ENCODE peak calls at places on chromosomes 16 and 17, in five cellular contexts. K is CD4-positive, alpha-beta T cell; V is gastrocnemius medialis; J is HFFc6; C is lower lobe of right lung. H is an unnamed sample.

GRCh38 chr17:83015511-83015910 is 63.9 kb upstream of the METRNL start:
- DNase-seq in K (no peak), V (no peak), J (no peak), C (no peak), H (no peak)

GRCh38 chr17:52170963-52171572 is 12.6 kb upstream of the CA10 start:
- DNase-seq in K (no peak), V (no peak), J (no peak), C (no peak), H (peak)

GRCh38 chr16:87864331-87864989 is 4.8 kb downstream of the SLC7A5 start:
- DNase-seq in K (no peak), V (no peak), J (no peak), C (no peak), H (no peak)

GRCh38 chr16:30335598-30336474 is 19.3 kb downstream of the CD2BP2 start:
- DNase-seq in K (no peak), V (peak), J (peak), C (no peak), H (no peak)

GRCh38 chr17:32303861-32304288 is 38.1 kb downstream of the C17orf75 start:
- DNase-seq in K (no peak), V (no peak), J (no peak), C (no peak), H (no peak)

GRCh38 chr17:41324180-41325075 is 8.9 kb upstream of the KRTAP17-1 start:
- DNase-seq in K (no peak), V (no peak), J (no peak), C (no peak), H (no peak)

GRCh38 chr17:28958820-28959455 is 7.6 kb upstream of the PHF12 start:
- DNase-seq in K (no peak), V (no peak), J (no peak), C (no peak), H (no peak)

GRCh38 chr17:47864791-47865216 is 13.8 kb upstream of the SP6 start:
- DNase-seq in K (no peak), V (no peak), J (peak), C (no peak), H (no peak)

GRCh38 chr16:27531186-27531585 is 18.5 kb downstream of the GTF3C1 start:
- DNase-seq in K (no peak), V (peak), J (no peak), C (no peak), H (no peak)

GRCh38 chr17:71118039-71118438 is 948.7 kb downstream of the KCNJ2 start:
- DNase-seq in K (no peak), V (no peak), J (no peak), C (no peak), H (no peak)

DNA sequence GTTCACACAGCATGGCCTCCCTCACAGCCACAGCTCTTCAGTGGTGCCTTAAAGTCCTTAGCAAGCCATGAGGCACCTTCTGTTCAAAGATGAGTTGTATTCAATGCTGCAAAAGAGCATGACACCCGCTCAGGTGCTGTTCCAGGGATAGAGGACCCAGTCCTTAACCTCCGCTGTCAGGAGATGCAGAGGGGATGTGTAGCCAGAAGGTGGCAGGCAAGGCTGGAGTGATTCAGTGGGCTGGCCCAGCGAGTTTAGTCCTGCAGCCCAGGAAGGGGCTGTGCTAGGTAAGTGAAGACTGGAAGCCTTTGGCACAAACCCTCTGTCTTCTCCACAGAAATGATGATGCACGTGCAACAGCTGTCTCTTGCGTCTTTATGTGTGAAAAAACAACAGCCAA is 25.0 kb upstream of the ADAM11 start:
- DNase-seq in K (no peak), V (no peak), J (no peak), C (no peak), H (no peak)
- TF ChIP-seq CTCF in K (no peak), V (no peak), J (peak), C (no peak), H (peak)

DNA sequence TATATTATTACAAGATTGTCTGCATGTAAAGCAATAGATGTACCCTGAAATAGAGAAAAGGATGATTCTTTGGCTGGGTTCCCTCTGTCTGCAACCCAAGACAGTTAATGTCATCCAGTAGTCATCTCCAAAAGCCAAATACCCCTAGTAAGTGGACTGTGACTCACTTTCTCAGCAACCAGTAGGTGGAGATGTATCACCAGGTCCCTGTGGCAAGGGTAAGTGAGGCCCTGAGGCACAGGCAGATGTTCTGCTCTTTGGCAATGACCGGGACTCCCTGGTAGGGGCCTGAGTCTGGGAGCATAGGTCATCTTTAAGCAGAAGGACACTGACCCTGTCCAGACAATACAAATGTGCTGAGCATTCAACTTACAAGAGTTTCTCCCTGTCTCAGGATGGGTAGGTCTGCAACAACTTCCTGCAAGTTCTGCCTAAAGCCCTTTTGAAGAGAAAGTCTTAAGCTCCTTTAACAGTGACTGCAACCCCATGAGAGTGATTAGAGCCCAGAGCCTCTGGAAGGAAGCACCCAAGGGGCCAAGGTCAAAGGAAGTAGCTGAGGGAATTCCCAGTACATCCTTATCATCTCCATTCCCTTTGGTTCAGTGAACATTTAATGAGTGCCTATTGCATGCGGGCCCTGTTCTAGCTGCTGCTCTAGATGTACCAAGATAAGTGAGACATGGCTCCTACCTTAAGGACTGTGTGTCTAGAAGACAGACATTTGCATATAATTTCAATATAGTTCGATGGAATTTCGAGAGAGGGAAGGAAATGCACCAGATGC is 31.9 kb downstream of the PMP22 start:
- DNase-seq in K (no peak), V (no peak), J (peak), C (no peak), H (no peak)
- TF ChIP-seq CTCF in K (no peak), V (no peak), J (peak), C (no peak), H (no peak)

GRCh38 chr16:74982303-74982702 is 2.6 kb downstream of the WDR59 start:
- DNase-seq in K (no peak), V (no peak), J (no peak), C (no peak), H (no peak)
- TF ChIP-seq CTCF in K (no peak), V (no peak), J (no peak), C (no peak), H (no peak)

GRCh38 chr17:9725575-9725974 is 65.8 kb downstream of the DHRS7C start:
- DNase-seq in K (no peak), V (no peak), J (no peak), C (no peak), H (peak)
- TF ChIP-seq CTCF in K (no peak), V (no peak), J (no peak), C (no peak), H (no peak)

GRCh38 chr17:68035523-68036303 is at the start of gene KPNA2:
- DNase-seq in K (peak), V (peak), J (peak), C (peak), H (peak)
- TF ChIP-seq CTCF in K (no peak), V (peak), J (no peak), C (no peak), H (no peak)

GRCh38 chr17:2083613-2084128 is 28.8 kb downstream of the HIC1 start:
- DNase-seq in K (no peak), V (no peak), J (no peak), C (peak), H (no peak)
- TF ChIP-seq CTCF in K (no peak), V (no peak), J (no peak), C (no peak), H (no peak)

GRCh38 chr17:14300628-14301278 is at the start of gene HS3ST3B1:
- DNase-seq in K (peak), V (peak), J (peak), C (peak), H (peak)
- TF ChIP-seq CTCF in K (no peak), V (no peak), J (no peak), C (no peak), H (peak)

GRCh38 chr17:75679706-75680201 is 12.6 kb downstream of the SAP30BP start:
- DNase-seq in K (no peak), V (no peak), J (peak), C (peak), H (no peak)
- TF ChIP-seq CTCF in K (no peak), V (peak), J (peak), C (peak), H (no peak)

GRCh38 chr17:74584307-74584706 is 7.8 kb downstream of the CD300LD start:
- DNase-seq in K (no peak), V (no peak), J (no peak), C (no peak), H (no peak)
- TF ChIP-seq CTCF in K (no peak), V (no peak), J (no peak), C (no peak), H (no peak)